ENCODE peak calls at places on chromosomes 6 and 20, in four cellular contexts. L is upper lobe of right lung; A is fibroblast of lung; H is CD8-positive, alpha-beta memory T cell. Z is an unnamed sample. For H3K9me3, the result is how much of the 10 kb centered on the place peaks cover.

GRCh38 chr6:152078804-152079203 is 271.3 kb downstream of the ESR1 start:
- DNase-seq in L (no peak), A (no peak), H (no peak), Z (no peak)

GRCh38 chr6:46104209-46104608 is 25.6 kb upstream of the ENPP4 start:
- DNase-seq in A (no peak), L (no peak), H (no peak), Z (no peak)

GRCh38 chr6:5302995-5303622 is 41.8 kb downstream of the FARS2 start:
- DNase-seq in H (peak), L (peak), A (peak), Z (peak)

GRCh38 chr20:50146732-50147662 is 6.5 kb downstream of the PEDS1 start:
- DNase-seq in A (peak), L (peak), H (peak), Z (peak)

GRCh38 chr20:36851490-36851889 is 24.4 kb upstream of the TLDC2 start:
- DNase-seq in L (no peak), A (no peak), H (no peak), Z (no peak)

GRCh38 chr6:44697333-44697732 is 309.8 kb downstream of the CDC5L start:
- DNase-seq in L (no peak), A (no peak), H (no peak), Z (no peak)

GRCh38 chr6:156449569-156449968 is 327.6 kb upstream of the ARID1B start:
- DNase-seq in A (no peak), H (no peak), L (no peak), Z (no peak)

GRCh38 chr6:100573169-100573568 is 108.4 kb upstream of the SIM1 start:
- DNase-seq in A (peak), H (no peak), L (no peak), Z (no peak)

GRCh38 chr6:107625264-107625663 is 135.3 kb downstream of the SOBP start:
- DNase-seq in A (no peak), H (no peak), L (no peak), Z (no peak)

GRCh38 chr6:51369485-51369884 is 550.8 kb downstream of the TFAP2B start:
- DNase-seq in L (no peak), H (no peak), A (no peak), Z (no peak)

GRCh38 chr20:61896058-61896961 is 169.4 kb downstream of the TAF4 start:
- DNase-seq in H (no peak), A (peak), L (no peak), Z (no peak)

GRCh38 chr20:13723015-13723414 is 61.7 kb downstream of the ESF1 start:
- DNase-seq in L (no peak), H (no peak), A (no peak), Z (no peak)

DNA sequence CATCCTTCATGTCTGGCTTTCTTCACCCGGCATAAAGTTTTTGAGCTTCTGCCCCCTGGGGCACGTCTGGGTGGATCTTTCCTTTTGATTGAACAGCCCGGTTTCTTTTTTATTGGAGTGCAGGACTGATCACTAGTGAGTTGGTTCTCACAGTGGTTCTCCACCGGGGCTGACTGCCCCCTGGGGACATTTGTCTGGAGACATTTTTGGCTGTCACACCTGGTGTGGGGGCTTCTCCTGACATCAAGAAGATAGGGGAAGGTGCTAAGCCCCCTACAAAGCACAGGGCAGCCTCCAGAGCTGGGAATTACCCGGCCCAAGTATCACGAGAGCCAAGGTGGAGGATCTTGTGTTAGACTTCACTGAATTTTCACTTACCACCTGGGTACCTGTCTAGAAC is 25.7 kb upstream of the IRF4 start:
- DNase-seq in H (no peak), A (no peak), L (no peak), Z (no peak)
- H3K9me3 ChIP-seq in H (under half), A (under half), L (under half), Z (under half)

GRCh38 chr6:125325586-125325985 is 23.8 kb upstream of the HDDC2 start:
- DNase-seq in L (no peak), H (no peak), A (peak), Z (no peak)

GRCh38 chr6:125323376-125323775 is 21.6 kb upstream of the HDDC2 start:
- DNase-seq in L (no peak), H (no peak), A (no peak), Z (no peak)
- H3K9me3 ChIP-seq in L (under half), H (under half), A (under half), Z (under half)

GRCh38 chr6:55643868-55644267 is 64.9 kb upstream of the HMGCLL1 start:
- DNase-seq in L (no peak), A (peak), H (no peak), Z (no peak)
- H3K9me3 ChIP-seq in L (under half), A (under half), H (under half), Z (under half)

DNA sequence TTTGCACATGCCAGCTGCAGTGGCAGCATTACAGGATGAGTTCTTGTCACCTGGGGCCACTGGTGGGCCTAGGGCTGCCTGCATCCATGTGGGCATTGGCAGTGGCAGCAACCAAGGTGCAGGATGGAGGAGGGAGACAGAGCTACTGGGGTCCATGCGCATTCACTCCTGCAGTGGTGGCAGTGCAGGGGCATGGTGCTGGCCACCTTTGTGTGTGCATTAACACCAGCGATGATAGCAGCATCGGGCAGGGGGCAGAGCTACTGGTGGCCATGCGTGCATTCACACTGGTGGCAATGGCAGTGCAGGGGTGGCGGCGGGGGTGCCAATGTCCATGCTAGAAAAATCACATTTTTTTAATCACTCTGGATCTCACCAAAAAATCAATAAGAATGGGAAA is 730.0 kb downstream of the KHDRBS2 start:
- DNase-seq in H (no peak), L (no peak), A (no peak), Z (no peak)
- H3K9me3 ChIP-seq in H (under half), L (under half), A (under half), Z (under half)

GRCh38 chr6:18240230-18240629 is 24.1 kb downstream of the DEK start:
- DNase-seq in H (no peak), A (no peak), L (no peak), Z (no peak)

GRCh38 chr6:18237167-18237566 is 27.2 kb downstream of the DEK start:
- DNase-seq in A (no peak), L (no peak), H (no peak), Z (no peak)

GRCh38 chr6:18234564-18234963 is 29.8 kb downstream of the DEK start:
- DNase-seq in H (no peak), A (no peak), L (no peak), Z (no peak)

GRCh38 chr6:18241208-18241836 is 23.0 kb downstream of the DEK start:
- DNase-seq in L (no peak), H (no peak), A (peak), Z (no peak)

GRCh38 chr6:18235524-18235923 is 28.8 kb downstream of the DEK start:
- DNase-seq in H (no peak), L (no peak), A (no peak), Z (no peak)
- H3K9me3 ChIP-seq in H (under half), L (under half), A (under half), Z (under half)

GRCh38 chr6:130320908-130321307 is 44.9 kb upstream of the TMEM200A start:
- DNase-seq in H (no peak), A (no peak), L (no peak), Z (no peak)

GRCh38 chr6:130322673-130323268 is 43.0 kb upstream of the TMEM200A start:
- DNase-seq in H (peak), A (peak), L (no peak), Z (peak)

GRCh38 chr6:130326496-130326895 is 39.3 kb upstream of the TMEM200A start:
- DNase-seq in A (peak), L (no peak), H (no peak), Z (no peak)

GRCh38 chr6:130324657-130325056 is 41.2 kb upstream of the TMEM200A start:
- DNase-seq in A (peak), H (no peak), L (no peak), Z (no peak)
- H3K9me3 ChIP-seq in A (under half), H (under half), L (under half), Z (under half)

GRCh38 chr20:55535366-55535765 is 470.0 kb downstream of the CBLN4 start:
- DNase-seq in H (no peak), A (no peak), L (no peak), Z (no peak)

GRCh38 chr20:55538261-55538908 is 466.9 kb downstream of the CBLN4 start:
- DNase-seq in A (peak), H (no peak), L (no peak), Z (no peak)

GRCh38 chr20:55530763-55531162 is 474.6 kb downstream of the CBLN4 start:
- DNase-seq in H (no peak), L (no peak), A (no peak), Z (no peak)

GRCh38 chr20:55528482-55528881 is 476.8 kb downstream of the CBLN4 start:
- DNase-seq in L (no peak), A (no peak), H (no peak), Z (no peak)

GRCh38 chr20:55533601-55534000 is 471.7 kb downstream of the CBLN4 start:
- DNase-seq in H (no peak), L (no peak), A (no peak), Z (no peak)
- H3K9me3 ChIP-seq in H (under half), L (under half), A (under half), Z (under half)